ENCODE peak calls at places on chromosomes 12 and 14, in seven cellular contexts. One of them, this sample, is unnamed.

GRCh38 chr12:23880988-23881387 is 68.5 kb downstream of the SOX5 start:
- DNase-seq in AG09309: no peak
- DNase-seq in SK-MEL-5: no peak
- DNase-seq in esophagus squamous epithelium: no peak
- DNase-seq in activated naive CD4-positive, alpha-beta T cell: no peak
- DNase-seq in NCI-H1092 treated with DMSO at 0.1 percent for 48 hours: no peak
- DNase-seq in foreskin keratinocyte: no peak
- DNase-seq in this sample: no peak

GRCh38 chr14:22935156-22935555 is 6.0 kb upstream of the PRMT5 start:
- DNase-seq in AG09309: no peak
- DNase-seq in SK-MEL-5: no peak
- DNase-seq in esophagus squamous epithelium: no peak
- DNase-seq in activated naive CD4-positive, alpha-beta T cell: no peak
- DNase-seq in NCI-H1092 treated with DMSO at 0.1 percent for 48 hours: no peak
- DNase-seq in foreskin keratinocyte: no peak
- DNase-seq in this sample: no peak

GRCh38 chr14:76904740-76905569 is 78.7 kb downstream of the LRRC74A start:
- DNase-seq in AG09309: peak; percentile 96
- DNase-seq in SK-MEL-5: peak; percentile 89
- DNase-seq in esophagus squamous epithelium: no peak
- DNase-seq in activated naive CD4-positive, alpha-beta T cell: peak; percentile 37
- DNase-seq in NCI-H1092 treated with DMSO at 0.1 percent for 48 hours: peak; percentile 34
- DNase-seq in foreskin keratinocyte: peak; percentile 97
- DNase-seq in this sample: no peak

GRCh38 chr14:77240336-77240915 is 30.6 kb downstream of the NGB start:
- DNase-seq in AG09309: no peak
- DNase-seq in SK-MEL-5: no peak
- DNase-seq in esophagus squamous epithelium: no peak
- DNase-seq in activated naive CD4-positive, alpha-beta T cell: no peak
- DNase-seq in NCI-H1092 treated with DMSO at 0.1 percent for 48 hours: no peak
- DNase-seq in foreskin keratinocyte: no peak
- DNase-seq in this sample: no peak

GRCh38 chr12:82647853-82648252 is 38.9 kb upstream of the TMTC2 start:
- DNase-seq in AG09309: no peak
- DNase-seq in SK-MEL-5: peak; percentile 30
- DNase-seq in esophagus squamous epithelium: no peak
- DNase-seq in activated naive CD4-positive, alpha-beta T cell: no peak
- DNase-seq in NCI-H1092 treated with DMSO at 0.1 percent for 48 hours: no peak
- DNase-seq in foreskin keratinocyte: no peak
- DNase-seq in this sample: no peak

GRCh38 chr12:54026640-54027441 is 1.4 kb upstream of the HOXC6 start:
- DNase-seq in AG09309: no peak
- DNase-seq in SK-MEL-5: no peak
- DNase-seq in esophagus squamous epithelium: no peak
- DNase-seq in activated naive CD4-positive, alpha-beta T cell: no peak
- DNase-seq in NCI-H1092 treated with DMSO at 0.1 percent for 48 hours: no peak
- DNase-seq in foreskin keratinocyte: no peak
- DNase-seq in this sample: no peak

GRCh38 chr12:28611115-28611435 is 420.8 kb downstream of the CCDC91 start:
- DNase-seq in AG09309: peak; percentile 65
- DNase-seq in SK-MEL-5: peak; percentile 83
- DNase-seq in esophagus squamous epithelium: no peak
- DNase-seq in activated naive CD4-positive, alpha-beta T cell: no peak
- DNase-seq in NCI-H1092 treated with DMSO at 0.1 percent for 48 hours: no peak
- DNase-seq in foreskin keratinocyte: peak; percentile 54
- DNase-seq in this sample: no peak

GRCh38 chr12:39047539-39048078 is 142.2 kb upstream of the CPNE8 start:
- DNase-seq in AG09309: no peak
- DNase-seq in SK-MEL-5: peak; percentile 83
- DNase-seq in esophagus squamous epithelium: no peak
- DNase-seq in activated naive CD4-positive, alpha-beta T cell: no peak
- DNase-seq in NCI-H1092 treated with DMSO at 0.1 percent for 48 hours: no peak
- DNase-seq in foreskin keratinocyte: no peak
- DNase-seq in this sample: no peak

GRCh38 chr14:74595006-74595735 is 16.9 kb downstream of the LTBP2 start:
- DNase-seq in AG09309: no peak
- DNase-seq in SK-MEL-5: no peak
- DNase-seq in esophagus squamous epithelium: no peak
- DNase-seq in activated naive CD4-positive, alpha-beta T cell: no peak
- DNase-seq in NCI-H1092 treated with DMSO at 0.1 percent for 48 hours: no peak
- DNase-seq in foreskin keratinocyte: no peak
- DNase-seq in this sample: no peak

GRCh38 chr12:49542592-49543160 is 3.8 kb downstream of the KCNH3 start:
- DNase-seq in AG09309: no peak
- DNase-seq in SK-MEL-5: no peak
- DNase-seq in esophagus squamous epithelium: no peak
- DNase-seq in activated naive CD4-positive, alpha-beta T cell: no peak
- DNase-seq in NCI-H1092 treated with DMSO at 0.1 percent for 48 hours: no peak
- DNase-seq in foreskin keratinocyte: no peak
- DNase-seq in this sample: no peak

GRCh38 chr14:89646971-89647370 is 229.9 kb upstream of the FOXN3 start:
- DNase-seq in AG09309: no peak
- DNase-seq in SK-MEL-5: no peak
- DNase-seq in esophagus squamous epithelium: no peak
- DNase-seq in activated naive CD4-positive, alpha-beta T cell: no peak
- DNase-seq in NCI-H1092 treated with DMSO at 0.1 percent for 48 hours: no peak
- DNase-seq in foreskin keratinocyte: no peak
- DNase-seq in this sample: no peak

GRCh38 chr12:96164951-96165858 is 29.0 kb upstream of the ELK3 start:
- DNase-seq in AG09309: no peak
- DNase-seq in SK-MEL-5: no peak
- DNase-seq in esophagus squamous epithelium: no peak
- DNase-seq in activated naive CD4-positive, alpha-beta T cell: no peak
- DNase-seq in NCI-H1092 treated with DMSO at 0.1 percent for 48 hours: peak; percentile 1
- DNase-seq in foreskin keratinocyte: no peak
- DNase-seq in this sample: no peak

GRCh38 chr12:52551466-52551865 is 1.5 kb downstream of the KRT71 start:
- DNase-seq in AG09309: no peak
- DNase-seq in SK-MEL-5: no peak
- DNase-seq in esophagus squamous epithelium: no peak
- DNase-seq in activated naive CD4-positive, alpha-beta T cell: no peak
- DNase-seq in NCI-H1092 treated with DMSO at 0.1 percent for 48 hours: no peak
- DNase-seq in foreskin keratinocyte: no peak
- DNase-seq in this sample: no peak

GRCh38 chr14:77124345-77125274 is 17.0 kb downstream of the ZDHHC22 start:
- DNase-seq in AG09309: no peak
- DNase-seq in SK-MEL-5: peak; percentile 30
- DNase-seq in esophagus squamous epithelium: no peak
- DNase-seq in activated naive CD4-positive, alpha-beta T cell: peak; percentile 25
- DNase-seq in NCI-H1092 treated with DMSO at 0.1 percent for 48 hours: peak; percentile 75
- DNase-seq in foreskin keratinocyte: peak; percentile 20
- DNase-seq in this sample: no peak

GRCh38 chr14:61609885-61610284 is 85.4 kb upstream of the HIF1A start:
- DNase-seq in AG09309: no peak
- DNase-seq in SK-MEL-5: no peak
- DNase-seq in esophagus squamous epithelium: no peak
- DNase-seq in activated naive CD4-positive, alpha-beta T cell: no peak
- DNase-seq in NCI-H1092 treated with DMSO at 0.1 percent for 48 hours: no peak
- DNase-seq in foreskin keratinocyte: no peak
- DNase-seq in this sample: no peak

GRCh38 chr12:57046947-57047890 is 2.7 kb downstream of the MYO1A start:
- DNase-seq in AG09309: no peak
- DNase-seq in SK-MEL-5: no peak
- DNase-seq in esophagus squamous epithelium: no peak
- DNase-seq in activated naive CD4-positive, alpha-beta T cell: no peak
- DNase-seq in NCI-H1092 treated with DMSO at 0.1 percent for 48 hours: no peak
- DNase-seq in foreskin keratinocyte: no peak
- DNase-seq in this sample: no peak

GRCh38 chr12:24595652-24596235 is 353.2 kb downstream of the BCAT1 start:
- DNase-seq in AG09309: no peak
- DNase-seq in SK-MEL-5: peak; percentile 65
- DNase-seq in esophagus squamous epithelium: no peak
- DNase-seq in activated naive CD4-positive, alpha-beta T cell: no peak
- DNase-seq in NCI-H1092 treated with DMSO at 0.1 percent for 48 hours: no peak
- DNase-seq in foreskin keratinocyte: no peak
- DNase-seq in this sample: no peak

GRCh38 chr14:59337151-59337611 is 128.0 kb downstream of the GPR135 start:
- DNase-seq in AG09309: no peak
- DNase-seq in SK-MEL-5: no peak
- DNase-seq in esophagus squamous epithelium: no peak
- DNase-seq in activated naive CD4-positive, alpha-beta T cell: no peak
- DNase-seq in NCI-H1092 treated with DMSO at 0.1 percent for 48 hours: no peak
- DNase-seq in foreskin keratinocyte: no peak
- DNase-seq in this sample: no peak

GRCh38 chr14:52458721-52459085 is 93.6 kb downstream of the TXNDC16 start:
- DNase-seq in AG09309: no peak
- DNase-seq in SK-MEL-5: no peak
- DNase-seq in esophagus squamous epithelium: no peak
- DNase-seq in activated naive CD4-positive, alpha-beta T cell: no peak
- DNase-seq in NCI-H1092 treated with DMSO at 0.1 percent for 48 hours: no peak
- DNase-seq in foreskin keratinocyte: no peak
- DNase-seq in this sample: no peak

GRCh38 chr12:3152013-3152412 is 74.8 kb downstream of the TSPAN9 start:
- DNase-seq in AG09309: no peak
- DNase-seq in SK-MEL-5: no peak
- DNase-seq in esophagus squamous epithelium: no peak
- DNase-seq in activated naive CD4-positive, alpha-beta T cell: no peak
- DNase-seq in NCI-H1092 treated with DMSO at 0.1 percent for 48 hours: peak; percentile 59
- DNase-seq in foreskin keratinocyte: no peak
- DNase-seq in this sample: no peak

GRCh38 chr14:98112211-98112780 is 1159.7 kb downstream of the BCL11B start:
- DNase-seq in AG09309: no peak
- DNase-seq in SK-MEL-5: no peak
- DNase-seq in esophagus squamous epithelium: no peak
- DNase-seq in activated naive CD4-positive, alpha-beta T cell: no peak
- DNase-seq in NCI-H1092 treated with DMSO at 0.1 percent for 48 hours: no peak
- DNase-seq in foreskin keratinocyte: no peak
- DNase-seq in this sample: no peak

GRCh38 chr12:97875064-97875463 is 412.5 kb downstream of the RMST start:
- DNase-seq in AG09309: no peak
- DNase-seq in SK-MEL-5: peak; percentile 10
- DNase-seq in esophagus squamous epithelium: no peak
- DNase-seq in activated naive CD4-positive, alpha-beta T cell: no peak
- DNase-seq in NCI-H1092 treated with DMSO at 0.1 percent for 48 hours: no peak
- DNase-seq in foreskin keratinocyte: peak; percentile 3
- DNase-seq in this sample: no peak

GRCh38 chr12:62530596-62530995 is 64.0 kb downstream of the MON2 start:
- DNase-seq in AG09309: peak; percentile 10
- DNase-seq in SK-MEL-5: no peak
- DNase-seq in esophagus squamous epithelium: no peak
- DNase-seq in activated naive CD4-positive, alpha-beta T cell: no peak
- DNase-seq in NCI-H1092 treated with DMSO at 0.1 percent for 48 hours: no peak
- DNase-seq in foreskin keratinocyte: no peak
- DNase-seq in this sample: no peak

GRCh38 chr14:73238941-73239340 is 1.6 kb downstream of the PAPLN start:
- DNase-seq in AG09309: no peak
- DNase-seq in SK-MEL-5: no peak
- DNase-seq in esophagus squamous epithelium: no peak
- DNase-seq in activated naive CD4-positive, alpha-beta T cell: no peak
- DNase-seq in NCI-H1092 treated with DMSO at 0.1 percent for 48 hours: no peak
- DNase-seq in foreskin keratinocyte: no peak
- DNase-seq in this sample: no peak

GRCh38 chr12:56678852-56679251 is 9.2 kb downstream of the PTGES3 start:
- DNase-seq in AG09309: no peak
- DNase-seq in SK-MEL-5: no peak
- DNase-seq in esophagus squamous epithelium: no peak
- DNase-seq in activated naive CD4-positive, alpha-beta T cell: no peak
- DNase-seq in NCI-H1092 treated with DMSO at 0.1 percent for 48 hours: no peak
- DNase-seq in foreskin keratinocyte: no peak
- DNase-seq in this sample: no peak

GRCh38 chr12:132397152-132397933 is 68.0 kb upstream of the GALNT9 start:
- DNase-seq in AG09309: no peak
- DNase-seq in SK-MEL-5: no peak
- DNase-seq in esophagus squamous epithelium: no peak
- DNase-seq in activated naive CD4-positive, alpha-beta T cell: no peak
- DNase-seq in NCI-H1092 treated with DMSO at 0.1 percent for 48 hours: peak; percentile 13
- DNase-seq in foreskin keratinocyte: no peak
- DNase-seq in this sample: no peak

GRCh38 chr12:65335021-65335714 is 56.7 kb downstream of the MSRB3 start:
- DNase-seq in AG09309: peak; percentile 72
- DNase-seq in SK-MEL-5: no peak
- DNase-seq in esophagus squamous epithelium: no peak
- DNase-seq in activated naive CD4-positive, alpha-beta T cell: no peak
- DNase-seq in NCI-H1092 treated with DMSO at 0.1 percent for 48 hours: no peak
- DNase-seq in foreskin keratinocyte: peak; percentile 82
- DNase-seq in this sample: no peak

GRCh38 chr14:25303934-25304333 is 254.0 kb upstream of the STXBP6 start:
- DNase-seq in AG09309: no peak
- DNase-seq in SK-MEL-5: no peak
- DNase-seq in esophagus squamous epithelium: no peak
- DNase-seq in activated naive CD4-positive, alpha-beta T cell: no peak
- DNase-seq in NCI-H1092 treated with DMSO at 0.1 percent for 48 hours: no peak
- DNase-seq in foreskin keratinocyte: no peak
- DNase-seq in this sample: no peak

GRCh38 chr12:5318874-5319273 is 113.0 kb upstream of the NTF3 start:
- DNase-seq in AG09309: peak; percentile 71
- DNase-seq in SK-MEL-5: no peak
- DNase-seq in esophagus squamous epithelium: no peak
- DNase-seq in activated naive CD4-positive, alpha-beta T cell: no peak
- DNase-seq in NCI-H1092 treated with DMSO at 0.1 percent for 48 hours: no peak
- DNase-seq in foreskin keratinocyte: peak; percentile 92
- DNase-seq in this sample: no peak

GRCh38 chr12:112716099-112717093 is 75.2 kb upstream of the RPH3A start:
- DNase-seq in AG09309: no peak
- DNase-seq in SK-MEL-5: peak; percentile 69
- DNase-seq in esophagus squamous epithelium: no peak
- DNase-seq in activated naive CD4-positive, alpha-beta T cell: no peak
- DNase-seq in NCI-H1092 treated with DMSO at 0.1 percent for 48 hours: no peak
- DNase-seq in foreskin keratinocyte: no peak
- DNase-seq in this sample: no peak

This sample was measured in NCI-H1048.